ENCODE peak calls at places on chromosomes 13 and 19, in four cellular contexts. U is NCI-H510A, C is ELF-1, S is T-helper 9 cell. O is an unnamed sample.

GRCh38 chr19:55554749-55555152 is 9.4 kb upstream of the SBK3 start:
- DNase-seq in U (no peak), C (no peak), S (no peak), O (no peak)

GRCh38 chr19:3721131-3721899 is 13.1 kb downstream of the TJP3 start:
- DNase-seq in U (peak; percentile 96), S (peak; percentile 90), C (peak; percentile 99), O (peak; percentile 96)

GRCh38 chr13:74413482-74413881 is 279.3 kb upstream of the KLF12 start:
- DNase-seq in S (no peak), U (no peak), C (no peak), O (no peak)

GRCh38 chr13:89925107-89925506 is 1422.4 kb upstream of the MIR17HG start:
- DNase-seq in S (no peak), U (no peak), C (peak; percentile 28), O (peak; percentile 37)

GRCh38 chr13:108961542-108962125 is 332.2 kb downstream of the MYO16 start:
- DNase-seq in S (no peak), C (peak; percentile 25), U (no peak), O (peak; percentile 75)

GRCh38 chr13:114067381-114067885 is 65.0 kb downstream of the RASA3 start:
- DNase-seq in U (no peak), S (no peak), C (no peak), O (no peak)

GRCh38 chr13:94323746-94324408 is 155.6 kb downstream of the DCT start:
- DNase-seq in U (no peak), C (no peak), S (no peak), O (no peak)

GRCh38 chr13:37816276-37816675 is 53.3 kb downstream of the TRPC4 start:
- DNase-seq in C (no peak), U (no peak), S (no peak), O (no peak)

GRCh38 chr19:19750131-19750841 is 17.4 kb upstream of the ZNF14 start:
- DNase-seq in U (no peak), S (no peak), C (no peak), O (no peak)

GRCh38 chr13:44153536-44153935 is 220.1 kb upstream of the SERP2 start:
- DNase-seq in C (no peak), U (no peak), S (no peak), O (no peak)

GRCh38 chr13:75749407-75749806 is 113.3 kb downstream of the LMO7 start:
- DNase-seq in C (no peak), S (no peak), U (no peak), O (peak; percentile 39)

GRCh38 chr19:6064016-6064702 is 46.1 kb downstream of the RFX2 start:
- DNase-seq in U (no peak), S (no peak), C (no peak), O (no peak)

GRCh38 chr13:112466132-112467025 is 90.2 kb downstream of the SPACA7 start:
- DNase-seq in U (no peak), C (no peak), S (no peak), O (no peak)

GRCh38 chr13:44212633-44213387 is 160.8 kb upstream of the SERP2 start:
- DNase-seq in U (no peak), C (no peak), S (no peak), O (peak; percentile 57)

GRCh38 chr19:18119243-18120105 is 21.9 kb downstream of the MAST3 start:
- DNase-seq in S (peak; percentile 47), U (no peak), C (no peak), O (peak; percentile 70)

GRCh38 chr13:109874444-109874920 is 88.1 kb upstream of the IRS2 start:
- DNase-seq in C (no peak), U (no peak), S (no peak), O (no peak)

GRCh38 chr13:20065516-20065915 is 95.3 kb downstream of the GJA3 start:
- DNase-seq in U (no peak), S (no peak), C (no peak), O (no peak)

GRCh38 chr13:84050551-84050950 is 168.3 kb upstream of the SLITRK1 start:
- DNase-seq in U (no peak), C (no peak), S (no peak), O (no peak)

GRCh38 chr19:10155834-10156233 is 36.1 kb upstream of the EIF3G start:
- DNase-seq in C (no peak), U (no peak), S (no peak), O (no peak)